ENCODE peak calls at places on chromosomes 13 and 19, in six cellular contexts. E is AG10803, C is neural progenitor cell, J is cardiac muscle cell, W is body of pancreas, D is hepatocyte. F is an unnamed sample.
A peak's percentile ranks its signal among the peaks of the same experiment; 100 is the strongest.

GRCh38 chr19:2602391-2603181 is 99.9 kb downstream of the GNG7 start:
- DNase-seq in D (peak; percentile 89), C (peak; percentile 80), W (peak; percentile 87), E (peak; percentile 100), J (peak; percentile 69), F (no peak)

GRCh38 chr13:108120332-108120731 is 95.0 kb downstream of the LIG4 start:
- DNase-seq in E (no peak), W (no peak), J (no peak), C (no peak), D (no peak), F (no peak)

GRCh38 chr19:39157275-39157996 is 31.9 kb downstream of the PAK4 start:
- DNase-seq in D (no peak), E (no peak), J (no peak), C (no peak), W (no peak), F (no peak)

GRCh38 chr13:68667863-68668262 is 1437.7 kb upstream of the PCDH9 start:
- DNase-seq in E (no peak), C (no peak), D (no peak), W (no peak), J (no peak), F (no peak)

GRCh38 chr19:34806976-34807860 is 34.2 kb upstream of the ZNF599 start:
- DNase-seq in D (no peak), C (no peak), E (no peak), W (no peak), J (no peak), F (no peak)

GRCh38 chr13:107211073-107211472 is 643.1 kb upstream of the ARGLU1 start:
- DNase-seq in W (peak; percentile 83), E (peak; percentile 76), D (peak; percentile 94), J (peak; percentile 88), C (peak; percentile 89), F (peak; percentile 18)

GRCh38 chr13:110590577-110590976 is 24.8 kb upstream of the NAXD start:
- DNase-seq in C (no peak), E (no peak), J (no peak), D (no peak), W (peak; percentile 31), F (no peak)

GRCh38 chr13:99617474-99618255 is 116.4 kb downstream of the TM9SF2 start:
- DNase-seq in C (peak; percentile 83), W (no peak), D (peak; percentile 86), J (peak; percentile 70), E (peak; percentile 54), F (no peak)

DNA sequence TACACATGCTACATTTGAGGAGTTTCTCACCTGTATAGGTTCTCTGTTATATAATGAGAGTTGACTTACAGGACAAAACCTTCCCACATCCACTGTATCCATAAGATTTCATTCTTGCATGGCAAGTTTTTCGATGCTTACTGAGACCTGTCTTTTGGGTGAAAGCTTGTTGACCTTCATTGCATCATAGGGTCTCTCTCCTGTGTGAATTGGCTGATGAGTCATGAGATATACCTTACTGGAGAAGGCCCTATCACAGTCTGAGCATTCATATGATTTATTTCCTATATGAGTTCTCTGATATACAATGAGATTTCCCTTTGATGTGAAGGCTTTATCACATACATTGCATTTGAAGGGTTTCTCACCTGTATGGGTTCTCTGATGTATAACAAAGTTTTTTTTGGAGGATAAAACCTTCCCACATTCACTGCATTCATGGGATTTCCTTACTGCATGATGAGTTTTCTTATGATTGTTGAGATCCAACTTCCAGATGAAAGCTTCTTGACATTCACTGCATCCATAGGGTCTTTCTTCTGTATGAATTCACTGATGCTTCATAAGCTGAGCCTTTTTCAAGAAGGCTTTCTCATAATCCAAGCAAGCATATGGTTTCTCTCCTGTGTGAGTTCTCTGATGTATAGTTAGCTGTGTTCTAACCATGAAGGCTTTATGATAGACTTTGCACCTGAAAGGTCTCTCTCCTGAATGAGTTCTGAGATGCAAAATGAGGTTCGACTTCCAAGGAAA is 25.7 kb downstream of the ZNF577 start:
- DNase-seq in J (no peak), C (no peak), E (no peak), W (no peak), D (no peak), F (no peak)
- H3K4me3 ChIP-seq in J (no peak overlapping the region), C (no peak overlapping the region), E (no peak overlapping the region), W (no peak overlapping the region), D (no peak overlapping the region), F (no peak overlapping the region)

DNA sequence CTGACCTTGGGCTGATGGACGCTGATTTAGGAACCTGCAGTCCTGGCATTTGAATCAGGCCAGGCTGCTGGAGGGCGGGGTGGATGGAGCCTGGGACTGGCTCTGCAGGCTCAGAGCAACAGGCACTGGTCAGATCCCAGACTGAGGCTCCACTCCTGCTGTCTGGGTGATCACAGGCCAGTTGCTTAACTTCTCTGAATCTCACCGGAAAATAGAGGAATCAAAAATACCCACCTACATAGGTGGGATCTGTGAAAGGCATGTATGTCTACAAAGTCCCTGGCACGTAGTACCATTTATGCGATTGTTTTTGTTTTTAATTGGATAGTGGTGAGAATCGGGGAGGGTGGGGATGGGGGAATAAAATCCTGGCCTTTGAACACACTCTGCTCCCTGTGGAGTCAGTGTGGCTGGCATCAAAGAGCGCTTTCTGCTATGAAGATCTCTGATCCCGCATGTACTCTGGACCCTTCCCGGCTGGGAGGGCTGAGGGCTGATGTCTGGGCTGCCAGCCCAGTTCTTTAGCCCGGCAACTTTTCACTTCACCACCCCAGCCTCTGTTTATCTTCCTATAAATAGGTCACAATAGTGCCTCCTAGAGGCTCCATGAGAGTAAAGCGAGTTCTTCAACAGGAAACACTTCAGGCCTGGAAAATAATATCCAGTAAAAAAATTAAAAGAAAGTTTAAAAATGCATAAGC is 292.3 kb downstream of the ZNF536 start:
- DNase-seq in E (peak; percentile 42), D (peak; percentile 77), C (peak; percentile 76), J (peak; percentile 32), W (peak; percentile 91), F (no peak)
- TF ChIP-seq CTCF in E (peak; percentile 55), D (peak; percentile 54), C (peak; percentile 69), J (peak; percentile 37), W (peak; percentile 75), F (peak; percentile 19)

GRCh38 chr19:11849264-11849615 is 714 bp downstream of the ZNF439 start:
- DNase-seq in E (peak; percentile 1), J (no peak), C (no peak), W (no peak), D (no peak), F (peak; percentile 7)
- H3K4me3 ChIP-seq in E (peak overlapping the region; percentile 81), J (peak overlapping the region; percentile 21), C (peak overlapping the region; percentile 38), W (peak overlapping the region; percentile 44), D (peak overlapping the region; percentile 39), F (peak overlapping the region; percentile 63)

GRCh38 chr19:47651691-47652090 is 42.8 kb downstream of the BICRA start:
- DNase-seq in J (no peak), C (no peak), D (no peak), W (no peak), E (no peak), F (no peak)
- TF ChIP-seq CTCF in J (no peak), C (no peak), D (no peak), W (no peak), E (no peak), F (no peak)

DNA sequence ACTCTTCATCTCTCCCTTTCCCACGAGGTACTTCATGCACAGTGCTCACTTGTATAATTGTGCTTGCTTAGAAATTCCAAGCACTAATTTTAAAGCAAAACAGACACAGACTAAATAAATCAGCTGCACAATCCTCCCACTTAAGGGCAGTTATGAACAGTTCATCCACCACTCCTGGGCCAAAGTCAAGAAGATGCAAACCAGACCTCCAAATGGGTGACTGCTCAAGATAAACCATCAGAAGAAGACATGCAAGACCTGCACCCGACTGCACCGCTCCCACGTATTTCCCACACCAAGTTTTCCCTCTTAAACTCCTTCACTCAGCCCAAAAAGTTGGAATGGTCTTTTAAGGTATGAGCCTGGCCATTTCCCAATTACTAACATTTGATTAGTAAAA is 19.9 kb downstream of the ZNF235 start:
- DNase-seq in E (no peak), W (no peak), J (no peak), D (no peak), C (no peak), F (no peak)
- H3K4me3 ChIP-seq in E (no peak overlapping the region), W (no peak overlapping the region), J (no peak overlapping the region), D (no peak overlapping the region), C (no peak overlapping the region), F (no peak overlapping the region)

GRCh38 chr19:41232686-41233085 is 13.7 kb downstream of the AXL start:
- DNase-seq in W (no peak), J (no peak), C (no peak), E (no peak), D (no peak), F (no peak)

GRCh38 chr19:41238244-41238643 is 19.2 kb downstream of the AXL start:
- DNase-seq in W (no peak), J (no peak), E (no peak), C (no peak), D (no peak), F (no peak)

GRCh38 chr19:41234512-41235208 is 15.6 kb downstream of the AXL start:
- DNase-seq in W (no peak), E (no peak), J (no peak), D (no peak), C (no peak), F (no peak)

GRCh38 chr19:41233748-41234240 is 14.8 kb downstream of the AXL start:
- DNase-seq in D (no peak), E (no peak), W (no peak), J (no peak), C (no peak), F (no peak)

GRCh38 chr19:41235480-41235879 is 16.5 kb downstream of the AXL start:
- DNase-seq in E (no peak), J (no peak), D (no peak), W (no peak), C (no peak), F (no peak)
- TF ChIP-seq CTCF in E (no peak), J (no peak), D (no peak), W (no peak), C (no peak), F (no peak)

GRCh38 chr13:66362485-66362884 is 867.7 kb downstream of the PCDH9 start:
- DNase-seq in W (no peak), E (no peak), C (no peak), J (no peak), D (no peak), F (no peak)

GRCh38 chr13:66358564-66358963 is 871.6 kb downstream of the PCDH9 start:
- DNase-seq in W (no peak), D (no peak), E (no peak), C (no peak), J (no peak), F (no peak)

GRCh38 chr13:66359910-66360552 is 870.1 kb downstream of the PCDH9 start:
- DNase-seq in W (no peak), C (no peak), D (no peak), E (no peak), J (no peak), F (no peak)

GRCh38 chr13:66354880-66355279 is 875.3 kb downstream of the PCDH9 start:
- DNase-seq in D (no peak), C (no peak), W (no peak), J (no peak), E (no peak), F (no peak)

DNA sequence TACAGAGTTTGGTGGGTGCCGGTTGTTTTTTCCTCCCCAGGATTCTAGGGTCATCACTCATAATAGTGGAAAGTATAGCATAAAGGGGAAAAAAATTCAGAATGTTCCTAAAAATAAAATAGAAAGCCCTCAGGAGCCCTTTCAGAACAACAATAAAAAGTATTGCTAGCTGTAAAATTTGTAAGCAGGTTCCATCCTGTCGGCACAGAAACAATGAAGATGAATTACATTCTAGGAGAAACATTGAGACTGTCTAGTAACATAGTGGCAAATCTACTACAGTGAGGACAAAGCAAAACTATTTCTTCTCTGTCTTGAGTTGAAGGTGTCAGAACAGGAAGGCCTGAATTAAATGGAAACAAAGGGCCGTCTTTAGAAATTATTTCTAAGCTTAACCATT is 870.7 kb downstream of the PCDH9 start:
- DNase-seq in J (no peak), D (no peak), E (no peak), W (no peak), C (no peak), F (no peak)
- H3K4me3 ChIP-seq in J (no peak overlapping the region), D (no peak overlapping the region), E (no peak overlapping the region), W (no peak overlapping the region), C (no peak overlapping the region), F (no peak overlapping the region)

GRCh38 chr13:29564828-29565227 is 30.7 kb downstream of the SLC7A1 start:
- DNase-seq in W (no peak), D (no peak), C (no peak), E (no peak), J (no peak), F (no peak)
- TF ChIP-seq CTCF in W (no peak), D (peak; percentile 31), C (no peak), E (no peak), J (peak; percentile 3), F (no peak)